ENCODE peak calls at places on chromosome 2, in ten cellular contexts. C, T, O, R, H, N, B, V, X and I are unnamed samples.

GRCh38 chr2:144886847-144887246 is 366.9 kb upstream of the ZEB2 start:
- DNase-seq in X (no peak), H (no peak), O (peak), R (peak), T (no peak), C (no peak), N (no peak), V (no peak), B (peak), I (no peak)

GRCh38 chr2:137161250-137161649 is 395.9 kb downstream of the THSD7B start:
- DNase-seq in V (no peak), R (no peak), T (no peak), X (no peak), O (no peak), B (no peak), N (no peak), C (no peak), H (no peak), I (no peak)

GRCh38 chr2:235149240-235149641 is 197.4 kb downstream of the SH3BP4 start:
- DNase-seq in T (no peak), C (no peak), O (peak), R (peak), B (no peak), X (no peak), N (no peak), V (no peak), H (no peak), I (no peak)

GRCh38 chr2:100891911-100892642 is 72.1 kb downstream of the NPAS2 start:
- DNase-seq in V (no peak), X (no peak), B (peak), O (no peak), R (peak), C (no peak), T (no peak), H (no peak), N (no peak), I (no peak)

GRCh38 chr2:166238176-166238575 is 110.4 kb upstream of the SCN1A start:
- DNase-seq in V (no peak), T (no peak), O (no peak), X (no peak), C (no peak), R (peak), B (no peak), H (no peak), N (no peak), I (no peak)

GRCh38 chr2:10947005-10947440 is 35.3 kb downstream of the KCNF1 start:
- DNase-seq in B (no peak), R (peak), H (peak), O (no peak), C (no peak), V (no peak), X (no peak), N (no peak), T (no peak), I (no peak)

GRCh38 chr2:43225788-43226557 is 433 bp downstream of the ZFP36L2 start:
- DNase-seq in C (peak), V (no peak), R (peak), B (peak), N (peak), T (peak), H (peak), X (peak), O (no peak), I (peak)

GRCh38 chr2:206212673-206213513 is 53.2 kb downstream of the EEF1B2 start:
- DNase-seq in X (no peak), C (no peak), B (no peak), R (peak), T (no peak), V (no peak), N (no peak), H (no peak), O (no peak), I (no peak)

GRCh38 chr2:18752022-18752493 is 162.7 kb upstream of the NT5C1B start:
- DNase-seq in T (no peak), N (no peak), H (no peak), O (no peak), C (no peak), R (peak), X (no peak), V (no peak), B (no peak), I (no peak)

GRCh38 chr2:70450641-70451250 is 102.9 kb downstream of the TGFA start:
- DNase-seq in H (no peak), O (no peak), C (no peak), X (no peak), N (no peak), T (no peak), R (no peak), V (no peak), B (no peak), I (no peak)

GRCh38 chr2:120448961-120449421 is 103.1 kb downstream of the INHBB start:
- DNase-seq in X (no peak), C (no peak), O (peak), B (no peak), H (peak), R (no peak), T (no peak), N (no peak), V (peak), I (no peak)

GRCh38 chr2:181357979-181358378 is 99.2 kb upstream of the ITGA4 start:
- DNase-seq in X (no peak), T (no peak), N (no peak), H (no peak), O (no peak), V (no peak), C (no peak), B (no peak), R (no peak), I (no peak)

GRCh38 chr2:55115795-55116597 is 65.7 kb upstream of the RTN4 start:
- DNase-seq in T (no peak), C (no peak), N (no peak), X (no peak), V (no peak), B (no peak), H (no peak), O (no peak), R (peak), I (no peak)

GRCh38 chr2:166081852-166082251 is 46.0 kb downstream of the SCN1A start:
- DNase-seq in X (no peak), N (no peak), R (no peak), C (no peak), H (no peak), V (no peak), B (no peak), T (no peak), O (no peak), I (no peak)

GRCh38 chr2:60386436-60386835 is 167.0 kb downstream of the BCL11A start:
- DNase-seq in B (no peak), C (no peak), R (no peak), N (no peak), X (no peak), H (no peak), T (no peak), V (no peak), O (no peak), I (no peak)

GRCh38 chr2:46666044-46666662 is 186.8 kb downstream of the TMEM247 start:
- DNase-seq in N (peak), V (peak), T (no peak), C (no peak), X (no peak), B (peak), O (no peak), H (no peak), R (no peak), I (no peak)

GRCh38 chr2:225512873-225513580 is 113.5 kb downstream of the NYAP2 start:
- DNase-seq in O (no peak), C (no peak), V (no peak), H (peak), R (peak), X (no peak), B (no peak), N (no peak), T (no peak), I (no peak)

GRCh38 chr2:207214446-207214845 is 48.7 kb upstream of the KLF7 start:
- DNase-seq in O (no peak), X (no peak), R (no peak), H (no peak), B (no peak), T (no peak), C (no peak), N (no peak), V (no peak), I (no peak)

GRCh38 chr2:168478206-168478605 is 22.1 kb downstream of the CERS6 start:
- DNase-seq in X (no peak), C (no peak), B (no peak), V (no peak), T (no peak), N (no peak), O (no peak), H (no peak), R (no peak), I (no peak)

GRCh38 chr2:161576421-161576820 is 47.8 kb upstream of the SLC4A10 start:
- DNase-seq in R (no peak), O (no peak), C (no peak), V (no peak), H (no peak), T (peak), B (no peak), X (peak), N (no peak), I (no peak)

GRCh38 chr2:218230882-218231281 is 13.9 kb downstream of the ARPC2 start:
- DNase-seq in O (no peak), T (peak), N (no peak), H (no peak), X (peak), R (peak), B (no peak), C (no peak), V (peak), I (no peak)

GRCh38 chr2:207778298-207778882 is 8.7 kb upstream of the FZD5 start:
- DNase-seq in X (no peak), C (no peak), V (no peak), T (no peak), O (no peak), B (no peak), H (no peak), N (no peak), R (no peak), I (no peak)

GRCh38 chr2:11344956-11345671 is 678 bp upstream of the ROCK2 start:
- DNase-seq in X (no peak), H (no peak), N (no peak), R (peak), C (peak), T (peak), O (no peak), V (peak), B (peak), I (peak)

GRCh38 chr2:20182241-20182931 is 42.5 kb downstream of the SDC1 start:
- DNase-seq in B (no peak), H (peak), V (peak), O (peak), R (peak), X (no peak), T (peak), N (no peak), C (peak), I (no peak)

GRCh38 chr2:174341995-174342571 is 7.3 kb downstream of the SP9 start:
- DNase-seq in R (no peak), V (no peak), N (peak), T (no peak), B (no peak), C (no peak), O (no peak), H (peak), X (no peak), I (no peak)

GRCh38 chr2:165601065-165601830 is 131.8 kb downstream of the CSRNP3 start:
- DNase-seq in C (no peak), N (no peak), V (no peak), H (no peak), X (no peak), B (no peak), R (no peak), O (no peak), T (no peak), I (no peak)

DNA sequence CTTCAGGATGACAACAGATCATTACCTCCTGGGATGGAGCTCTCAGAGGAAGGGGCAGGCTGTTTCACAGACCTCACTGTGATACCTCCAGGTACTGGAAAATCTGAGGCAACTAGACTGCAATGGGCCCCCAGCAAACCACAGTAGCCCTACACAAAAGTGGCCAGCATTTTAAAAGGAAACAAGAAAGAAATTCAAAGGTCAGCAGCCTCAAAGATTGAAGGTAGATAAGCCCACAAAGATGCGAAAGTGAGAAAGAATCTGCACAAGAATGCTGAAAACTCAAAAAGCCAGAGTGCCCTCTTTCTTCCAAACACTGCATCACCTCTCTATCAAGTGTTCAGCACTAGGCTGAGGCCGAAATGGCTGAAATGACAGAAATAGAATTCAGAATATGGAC is 499.5 kb upstream of the CHAC2 start:
- DNase-seq in R (no peak), B (no peak), T (no peak), V (no peak), H (no peak), X (no peak), C (no peak), N (no peak), O (no peak), I (no peak)
- TF ChIP-seq CTCF in R (no peak), B (peak), T (no peak), V (no peak), H (no peak), X (no peak), C (no peak), N (peak), O (no peak), I (peak)

GRCh38 chr2:237723023-237723422 is 75.6 kb upstream of the RBM44 start:
- DNase-seq in T (no peak), O (no peak), H (no peak), R (no peak), V (no peak), X (no peak), N (no peak), C (no peak), B (no peak), I (no peak)

GRCh38 chr2:237720962-237721361 is 77.6 kb upstream of the RBM44 start:
- DNase-seq in B (no peak), X (no peak), H (no peak), T (no peak), V (no peak), R (peak), O (no peak), N (no peak), C (no peak), I (no peak)

GRCh38 chr2:237721828-237722227 is 76.8 kb upstream of the RBM44 start:
- DNase-seq in X (no peak), H (no peak), R (no peak), B (no peak), N (no peak), O (no peak), T (no peak), C (no peak), V (no peak), I (no peak)

GRCh38 chr2:237723613-237724012 is 75.0 kb upstream of the RBM44 start:
- DNase-seq in X (peak), N (no peak), V (peak), O (no peak), T (peak), C (no peak), R (no peak), H (no peak), B (peak), I (no peak)

DNA sequence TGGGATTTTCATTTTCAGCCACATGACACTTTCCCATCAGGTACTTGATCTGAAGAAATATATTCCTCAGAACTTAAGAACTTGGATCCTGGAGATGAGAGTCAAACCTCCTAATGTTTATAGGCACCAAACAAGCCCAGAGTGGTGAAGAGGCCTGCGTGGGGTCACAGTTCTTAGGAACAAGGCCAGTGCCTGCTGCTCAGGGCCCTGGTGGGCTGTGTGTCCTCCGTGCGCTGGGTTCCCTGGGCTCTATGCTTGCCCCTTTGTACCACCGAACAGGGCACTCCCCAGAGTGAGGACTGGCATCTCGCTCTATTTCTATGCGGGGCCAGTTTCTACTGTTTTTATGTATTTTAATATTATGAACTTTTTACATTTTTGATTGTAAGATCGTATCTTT is 76.0 kb upstream of the RBM44 start:
- DNase-seq in B (no peak), N (no peak), O (no peak), C (no peak), R (no peak), H (no peak), V (no peak), T (no peak), X (no peak), I (no peak)
- TF ChIP-seq CTCF in B (no peak), N (no peak), O (no peak), C (no peak), R (no peak), H (no peak), V (no peak), T (no peak), X (no peak), I (no peak)

DNA sequence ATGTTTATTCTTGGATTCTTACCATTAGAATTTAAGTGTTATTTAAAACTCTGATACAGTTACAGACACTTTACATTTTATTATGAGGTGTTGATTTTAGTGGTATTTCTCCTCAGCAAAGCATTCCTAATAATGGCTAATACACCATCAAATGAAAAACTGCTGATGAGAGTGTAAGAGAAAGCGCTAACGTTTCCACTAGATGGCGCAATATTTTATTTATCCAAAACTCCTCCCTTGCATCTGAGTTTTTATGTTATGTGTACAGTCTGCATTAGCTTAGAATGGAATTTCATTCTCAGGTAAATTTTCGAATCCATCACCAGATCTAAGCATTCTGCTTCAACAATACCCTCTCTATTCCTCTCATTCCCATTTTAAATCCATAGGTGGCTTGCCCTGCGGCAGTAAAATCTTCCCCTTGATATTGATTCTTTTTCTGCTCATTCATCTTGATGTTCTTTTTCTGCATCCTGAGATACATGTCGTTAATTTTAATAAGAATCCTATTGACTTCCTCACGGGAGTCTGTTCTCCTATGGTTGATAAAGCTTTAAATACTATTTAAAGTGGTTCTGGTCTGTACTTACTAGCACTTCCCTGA is 53.9 kb downstream of the PRKRA start:
- DNase-seq in B (no peak), V (no peak), R (peak), T (peak), N (no peak), X (peak), H (no peak), O (no peak), C (no peak), I (no peak)
- TF ChIP-seq CTCF in B (peak), V (peak), R (peak), T (peak), N (peak), X (peak), H (peak), O (peak), C (peak), I (peak)

DNA sequence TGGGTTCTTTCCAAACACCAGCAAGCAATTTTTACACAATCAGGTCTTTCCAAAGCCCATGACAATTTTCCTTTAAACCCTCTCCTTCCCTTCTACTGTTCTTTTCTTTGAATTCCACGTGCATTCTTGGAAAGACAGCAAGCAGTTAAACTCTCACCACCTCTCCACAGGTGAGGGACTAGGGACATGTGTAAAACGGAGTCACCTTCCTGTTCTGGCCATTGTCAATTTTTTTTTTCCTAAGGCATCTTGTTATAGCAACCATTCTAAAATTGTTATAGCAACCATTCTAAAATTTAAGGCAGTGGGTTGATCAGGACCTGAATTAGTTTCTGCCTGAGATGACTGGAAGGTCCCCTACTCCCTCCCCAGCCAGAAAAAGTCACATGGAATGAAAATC is 113.8 kb downstream of the ANKRD44 start:
- DNase-seq in B (no peak), C (no peak), O (no peak), X (no peak), V (no peak), H (no peak), T (no peak), N (no peak), R (no peak), I (no peak)
- TF ChIP-seq CTCF in B (no peak), C (no peak), O (no peak), X (no peak), V (no peak), H (no peak), T (no peak), N (no peak), R (no peak), I (no peak)

DNA sequence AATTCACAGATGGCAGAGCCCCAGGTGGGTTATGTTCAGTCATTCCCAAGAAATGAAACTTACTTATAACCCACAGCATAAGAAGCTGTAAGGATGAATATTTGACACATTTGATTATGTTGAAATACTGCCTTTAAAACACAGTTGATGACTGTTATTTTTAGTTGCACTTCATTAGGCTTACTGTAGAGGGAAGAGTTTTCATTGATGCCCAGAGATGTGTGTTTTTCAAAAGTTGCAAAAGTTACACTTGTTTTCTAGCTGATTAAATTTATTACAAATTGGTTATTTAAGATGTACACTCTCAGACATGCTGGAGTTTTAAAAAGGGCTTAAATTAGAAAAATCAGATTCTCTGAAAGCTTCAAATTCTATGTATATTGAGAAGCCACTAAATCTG is 506.1 kb downstream of the PARD3B start:
- DNase-seq in T (peak), C (no peak), X (no peak), H (no peak), R (no peak), N (no peak), O (no peak), B (no peak), V (no peak), I (no peak)
- TF ChIP-seq CTCF in T (no peak), C (no peak), X (no peak), H (no peak), R (peak), N (no peak), O (no peak), B (no peak), V (no peak), I (no peak)